ENCODE peak calls at places on chromosomes 3 and 15, in ten cellular contexts. D is activated T-helper 1 cell treated with anti-CD3 and anti-CD28 coated beads, Interleukin-2, amount 50 U/mL, for 16 hours; F is uterus; R is IMR-90; W is activated naive CD4-positive, alpha-beta T cell treated with Interleukin-2 at 50 U/mL for 16 hours; X is stimulated activated CD8-positive, alpha-beta memory T cell treated with anti-CD3 and anti-CD28 coated beads, Interleukin-15, amount 100 ng/mL, for 4 hours; Y is central memory CD4-positive, alpha-beta T cell; V is GM19239; Z is ecto neural progenitor cell; N is GM04503. M is an unnamed sample.

GRCh38 chr3:138465927-138466326 is 31.5 kb downstream of the ESYT3 start:
- DNase-seq in N (no peak), D (no peak), Z (no peak), X (no peak), R (peak; percentile 22), F (no peak), V (no peak), W (no peak), Y (no peak), M (no peak)

GRCh38 chr3:118505784-118506183 is 528.9 kb downstream of the IGSF11 start:
- DNase-seq in W (no peak), X (no peak), Y (no peak), N (no peak), D (no peak), Z (no peak), R (no peak), V (no peak), F (no peak), M (no peak)

GRCh38 chr3:2923390-2923789 is 186.8 kb downstream of the IL5RA start:
- DNase-seq in W (no peak), R (no peak), D (no peak), X (no peak), Y (no peak), F (no peak), Z (no peak), V (no peak), N (no peak), M (no peak)

GRCh38 chr3:143538577-143538981 is 309.7 kb downstream of the SLC9A9 start:
- DNase-seq in D (no peak), V (no peak), Y (no peak), X (no peak), N (peak; percentile 72), Z (no peak), F (no peak), R (peak; percentile 36), W (no peak), M (no peak)

GRCh38 chr3:43162573-43163084 is 56.8 kb upstream of the POMGNT2 start:
- DNase-seq in X (peak; percentile 20), V (no peak), Y (peak; percentile 66), R (no peak), D (peak; percentile 16), Z (no peak), N (no peak), W (peak; percentile 40), F (no peak), M (no peak)

GRCh38 chr15:80549191-80549590 is 145.0 kb downstream of the ARNT2 start:
- DNase-seq in V (no peak), N (peak; percentile 38), W (no peak), Y (no peak), X (no peak), Z (no peak), D (no peak), F (no peak), R (peak; percentile 86), M (no peak)

GRCh38 chr3:157081681-157082210 is 78.2 kb downstream of the CCNL1 start:
- DNase-seq in F (peak; percentile 90), V (peak; percentile 54), R (peak; percentile 94), D (peak; percentile 83), N (peak; percentile 88), Z (peak; percentile 97), W (peak; percentile 88), X (peak; percentile 75), Y (peak; percentile 81), M (peak; percentile 95)

GRCh38 chr15:25243800-25244097 is 195.1 kb downstream of the UBE3A start:
- DNase-seq in F (no peak), Y (no peak), X (no peak), V (no peak), Z (no peak), W (no peak), R (no peak), N (no peak), D (peak; percentile 2), M (peak; percentile 47)

GRCh38 chr3:127735767-127736693 is 63.3 kb downstream of the ABTB1 start:
- DNase-seq in N (no peak), W (no peak), F (peak; percentile 32), Y (no peak), Z (no peak), R (peak; percentile 86), V (no peak), X (no peak), D (no peak), M (no peak)

GRCh38 chr3:165770781-165771180 is 66.4 kb downstream of the BCHE start:
- DNase-seq in F (no peak), X (no peak), N (no peak), V (no peak), R (no peak), Z (no peak), Y (no peak), D (no peak), W (no peak), M (no peak)

GRCh38 chr3:123353227-123353851 is 95.6 kb downstream of the ADCY5 start:
- DNase-seq in Y (no peak), W (no peak), R (no peak), Z (no peak), D (no peak), X (no peak), V (no peak), F (no peak), N (no peak), M (no peak)

GRCh38 chr3:52838561-52839267 is 3.9 kb upstream of the MUSTN1 start:
- DNase-seq in X (no peak), Z (no peak), R (no peak), F (no peak), W (no peak), D (no peak), Y (peak; percentile 7), V (peak; percentile 31), N (no peak), M (no peak)

GRCh38 chr3:115814778-115815380 is 191.6 kb downstream of the GAP43 start:
- DNase-seq in F (peak; percentile 71), Y (peak; percentile 48), R (peak; percentile 76), X (peak; percentile 33), N (peak; percentile 42), Z (peak; percentile 82), W (peak; percentile 71), V (peak; percentile 41), D (peak; percentile 46), M (peak; percentile 85)

GRCh38 chr15:55819397-55820034 is 76.6 kb upstream of the PRTG start:
- DNase-seq in W (no peak), N (no peak), R (no peak), X (no peak), V (no peak), Y (no peak), Z (no peak), D (no peak), F (no peak), M (no peak)

GRCh38 chr15:44788748-44789147 is 52.4 kb downstream of the TRIM69 start:
- DNase-seq in W (peak; percentile 60), R (no peak), X (peak; percentile 19), Z (no peak), V (no peak), F (no peak), N (no peak), Y (peak; percentile 45), D (no peak), M (no peak)

GRCh38 chr3:135992072-135992471 is 26.5 kb downstream of the PPP2R3A start:
- DNase-seq in Y (no peak), D (no peak), Z (no peak), F (no peak), N (peak; percentile 54), W (no peak), R (peak; percentile 92), V (no peak), X (no peak), M (no peak)

GRCh38 chr3:150925751-150926201 is 20.5 kb upstream of the MINDY4B start:
- DNase-seq in X (peak; percentile 10), Y (peak; percentile 22), F (peak; percentile 25), R (peak; percentile 4), W (peak; percentile 54), Z (peak; percentile 74), D (no peak), N (no peak), V (peak; percentile 21), M (no peak)

GRCh38 chr3:143301031-143301430 is 181.5 kb downstream of the CHST2 start:
- DNase-seq in N (no peak), Y (no peak), F (no peak), Z (no peak), X (no peak), W (no peak), R (no peak), V (no peak), D (no peak), M (no peak)

GRCh38 chr3:15319575-15319974 is 12.8 kb downstream of the SH3BP5 start:
- DNase-seq in Z (no peak), Y (no peak), W (no peak), X (no peak), R (peak; percentile 46), N (peak; percentile 50), V (no peak), F (peak; percentile 64), D (no peak), M (peak; percentile 75)

GRCh38 chr15:27492021-27492621 is 521.1 kb downstream of the GABRG3 start:
- DNase-seq in Y (no peak), N (peak; percentile 1), Z (no peak), F (no peak), D (no peak), R (peak; percentile 1), X (no peak), W (no peak), V (no peak), M (no peak)

M was measured in sciatic nerve.